ENCODE peak calls at places on chromosomes 3 and 15, in four cellular contexts. O is CD8-positive, alpha-beta memory T cell; V is pancreas; S is psoas muscle. C is an unnamed sample.
A peak's percentile ranks its signal among the peaks of the same experiment; 100 is the strongest.

GRCh38 chr3:61663728-61664492 is 102.5 kb downstream of the PTPRG start:
- DNase-seq in O (no peak), V (no peak), S (no peak), C (no peak)

GRCh38 chr3:128185630-128186447 is 32.6 kb downstream of the EEFSEC start:
- DNase-seq in O (no peak), V (no peak), S (no peak), C (no peak)

GRCh38 chr3:14680716-14681115 is 5.8 kb downstream of the C3orf20 start:
- DNase-seq in V (no peak), S (no peak), O (no peak), C (no peak)

GRCh38 chr3:28726840-28727239 is 378.2 kb upstream of the AZI2 start:
- DNase-seq in V (peak; percentile 63), O (no peak), S (peak; percentile 41), C (no peak)

GRCh38 chr3:14774431-14774830 is 44.3 kb upstream of the FGD5 start:
- DNase-seq in O (no peak), V (no peak), S (no peak), C (no peak)

GRCh38 chr3:22862111-22862510 is 341.0 kb upstream of the UBE2E2 start:
- DNase-seq in V (no peak), O (no peak), S (no peak), C (no peak)

GRCh38 chr15:41622901-41623300 is 37.3 kb upstream of the MGA start:
- DNase-seq in O (no peak), S (no peak), V (no peak), C (no peak)

GRCh38 chr3:183275418-183275817 is 22.4 kb downstream of the B3GNT5 start:
- DNase-seq in V (no peak), O (no peak), S (no peak), C (no peak)

GRCh38 chr3:178083906-178084823 is 452.1 kb upstream of the KCNMB2 start:
- DNase-seq in V (no peak), O (no peak), S (no peak), C (no peak)

GRCh38 chr3:158768361-158768787 is 33.5 kb upstream of the MFSD1 start:
- DNase-seq in S (peak; percentile 76), O (no peak), V (no peak), C (no peak)

GRCh38 chr15:80512729-80513670 is 108.8 kb downstream of the ARNT2 start:
- DNase-seq in S (no peak), V (no peak), O (no peak), C (no peak)

GRCh38 chr3:127354761-127355160 is 66.9 kb upstream of the PRR20G start:
- DNase-seq in S (no peak), V (no peak), O (no peak), C (no peak)

GRCh38 chr3:144011251-144011799 is 39.7 kb downstream of the DIPK2A start:
- DNase-seq in S (no peak), V (no peak), O (no peak), C (no peak)

GRCh38 chr3:123098411-123099330 is 31.8 kb downstream of the PDIA5 start:
- DNase-seq in V (no peak), S (no peak), O (no peak), C (no peak)

GRCh38 chr15:32659340-32659831 is 17.9 kb downstream of the SCG5 start:
- DNase-seq in V (no peak), O (no peak), S (peak; percentile 20), C (no peak)

GRCh38 chr15:91603681-91604080 is 249.8 kb upstream of the SLCO3A1 start:
- DNase-seq in V (no peak), O (no peak), S (no peak), C (no peak)

GRCh38 chr3:107796786-107797185 is 274.0 kb downstream of the BBX start:
- DNase-seq in S (no peak), O (peak; percentile 33), V (no peak), C (no peak)

GRCh38 chr3:178169421-178169820 is 366.8 kb upstream of the KCNMB2 start:
- DNase-seq in V (no peak), S (no peak), O (no peak), C (no peak)

GRCh38 chr3:136535906-136536305 is 216.3 kb downstream of the STAG1 start:
- DNase-seq in O (no peak), S (no peak), V (no peak), C (no peak)

DNA sequence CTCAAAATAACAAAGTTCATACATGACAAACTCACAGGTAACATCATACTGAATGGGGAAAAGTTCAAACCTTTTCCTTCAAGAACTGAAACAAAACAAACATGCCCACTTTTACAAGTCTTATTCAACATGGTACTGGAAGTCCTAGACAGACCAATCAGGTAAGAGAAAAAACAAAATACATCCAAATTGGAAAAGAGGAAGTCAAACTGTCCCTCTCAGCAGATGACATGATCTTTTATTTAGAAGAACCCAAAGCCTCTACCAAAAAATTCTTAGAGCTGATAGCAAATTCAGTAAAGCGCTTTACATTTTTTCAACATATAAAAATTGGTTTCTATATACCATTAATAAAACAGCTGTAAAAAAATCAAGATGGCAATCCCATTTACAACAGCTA is 219.4 kb downstream of the STAG1 start:
- DNase-seq in V (no peak), O (no peak), S (no peak), C (no peak)
- H3K9me3 ChIP-seq in V (no peaks in the 10 kb centered on the region), O (no peaks in the 10 kb centered on the region), S (peaks cover 9% of the 10 kb centered on the region), C (no peaks in the 10 kb centered on the region)

GRCh38 chr15:74053497-74053896 is 28.9 kb downstream of the GOLGA6A start:
- DNase-seq in S (no peak), O (no peak), V (no peak), C (no peak)
- H3K9me3 ChIP-seq in S (no peaks in the 10 kb centered on the region), O (no peaks in the 10 kb centered on the region), V (no peaks in the 10 kb centered on the region), C (no peaks in the 10 kb centered on the region)

GRCh38 chr15:85059734-85060133 is 78.1 kb downstream of the PDE8A start:
- DNase-seq in O (no peak), V (no peak), S (no peak), C (no peak)
- H3K9me3 ChIP-seq in O (no peaks in the 10 kb centered on the region), V (no peaks in the 10 kb centered on the region), S (peaks cover 12% of the 10 kb centered on the region), C (peaks cover 2% of the 10 kb centered on the region)

GRCh38 chr3:31559872-31560534 is 27.3 kb downstream of the STT3B start:
- DNase-seq in O (no peak), S (no peak), V (no peak), C (no peak)
- H3K9me3 ChIP-seq in O (peaks cover 11% of the 10 kb centered on the region), S (peaks cover 14% of the 10 kb centered on the region), V (no peaks in the 10 kb centered on the region), C (no peaks in the 10 kb centered on the region)

GRCh38 chr15:25240461-25241021 is 198.3 kb downstream of the UBE3A start:
- DNase-seq in O (no peak), V (peak; percentile 43), S (peak; percentile 9), C (peak; percentile 5)
- H3K9me3 ChIP-seq in O (no peaks in the 10 kb centered on the region), V (no peaks in the 10 kb centered on the region), S (no peaks in the 10 kb centered on the region), C (no peaks in the 10 kb centered on the region)

GRCh38 chr3:191557322-191557721 is 96.4 kb downstream of the PYDC2 start:
- DNase-seq in V (no peak), O (no peak), S (no peak), C (no peak)
- H3K9me3 ChIP-seq in V (no peaks in the 10 kb centered on the region), O (no peaks in the 10 kb centered on the region), S (no peaks in the 10 kb centered on the region), C (no peaks in the 10 kb centered on the region)

GRCh38 chr15:57442371-57442770 is 66.1 kb downstream of the CGNL1 start:
- DNase-seq in V (no peak), S (no peak), O (no peak), C (no peak)

GRCh38 chr15:57446393-57446792 is 70.1 kb downstream of the CGNL1 start:
- DNase-seq in V (no peak), O (no peak), S (no peak), C (no peak)

GRCh38 chr15:57443486-57443885 is 67.2 kb downstream of the CGNL1 start:
- DNase-seq in S (no peak), V (no peak), O (no peak), C (no peak)

GRCh38 chr15:57444877-57445513 is 68.7 kb downstream of the CGNL1 start:
- DNase-seq in V (no peak), S (no peak), O (no peak), C (no peak)

GRCh38 chr15:57445872-57446271 is 69.6 kb downstream of the CGNL1 start:
- DNase-seq in S (no peak), O (no peak), V (no peak), C (no peak)
- H3K9me3 ChIP-seq in S (no peaks in the 10 kb centered on the region), O (no peaks in the 10 kb centered on the region), V (no peaks in the 10 kb centered on the region), C (no peaks in the 10 kb centered on the region)

DNA sequence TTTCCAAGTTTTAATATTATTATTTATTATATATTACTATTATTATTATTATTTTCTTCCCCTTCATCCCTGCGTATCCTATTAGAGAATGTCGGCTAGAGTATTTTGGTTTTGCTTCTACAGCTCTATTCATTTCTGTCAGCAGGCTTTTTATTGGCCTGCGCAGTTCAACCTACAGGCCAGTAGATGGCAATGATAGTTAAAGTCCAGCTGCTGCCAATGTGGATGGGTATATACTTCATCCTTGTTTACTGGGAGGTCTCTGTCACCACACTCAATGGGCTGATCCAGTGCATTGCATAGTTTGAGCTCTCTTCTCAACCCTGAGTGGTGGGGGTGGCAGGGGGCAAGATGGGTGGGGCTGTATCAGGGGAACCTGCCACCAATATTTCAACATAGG is 799.8 kb downstream of the NSUN3 start:
- DNase-seq in V (no peak), S (no peak), O (no peak), C (no peak)
- H3K9me3 ChIP-seq in V (no peaks in the 10 kb centered on the region), S (peaks cover 6% of the 10 kb centered on the region), O (no peaks in the 10 kb centered on the region), C (no peaks in the 10 kb centered on the region)

DNA sequence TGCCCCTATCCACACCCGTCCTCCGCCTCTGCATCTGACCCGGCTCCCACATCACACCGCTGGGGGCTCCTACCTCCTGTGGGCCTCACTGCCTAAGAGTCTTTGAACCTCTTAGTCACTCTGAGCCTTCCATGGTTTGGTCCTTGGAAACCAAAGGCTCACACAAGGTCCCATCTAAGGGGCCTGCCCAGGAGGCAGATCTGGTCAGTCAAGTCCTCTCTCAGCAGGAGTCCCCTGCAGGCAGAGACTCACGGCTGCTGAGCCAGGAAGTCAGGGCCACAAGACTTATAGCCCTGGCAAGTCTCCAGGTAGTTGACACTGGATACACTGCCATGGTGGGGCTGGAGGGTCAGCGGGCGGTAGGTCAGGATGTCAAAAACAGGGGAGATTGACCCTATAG is 31.2 kb upstream of the ALDH1L1 start:
- DNase-seq in V (no peak), S (no peak), O (no peak), C (no peak)
- H3K9me3 ChIP-seq in V (no peaks in the 10 kb centered on the region), S (no peaks in the 10 kb centered on the region), O (no peaks in the 10 kb centered on the region), C (no peaks in the 10 kb centered on the region)